ENCODE peak calls at places on chromosomes 13 and 19, in six cellular contexts. G is HCT116, R is endothelial cell of umbilical vein, Z is stomach, W is GM12878, I is transverse colon. K is an unnamed sample.

GRCh38 chr19:42140125-42140754 is 8.0 kb upstream of the POU2F2 start:
- DNase-seq in G (no peak), R (peak), Z (peak), W (no peak), I (peak), K (no peak)

GRCh38 chr19:1045247-1045603 is 5.3 kb downstream of the ABCA7 start:
- DNase-seq in G (peak), R (no peak), Z (peak), W (no peak), I (peak), K (no peak)

GRCh38 chr13:86020350-86021002 is 221.3 kb upstream of the SLITRK6 start:
- DNase-seq in G (no peak), R (no peak), Z (no peak), W (no peak), I (no peak), K (no peak)

GRCh38 chr19:14116525-14116917 is 1.0 kb downstream of the PRKACA start:
- DNase-seq in G (no peak), R (no peak), Z (no peak), W (no peak), I (no peak), K (no peak)

GRCh38 chr13:100497394-100497793 is 91.2 kb downstream of the GGACT start:
- DNase-seq in G (no peak), R (peak), Z (no peak), W (no peak), I (no peak), K (no peak)

GRCh38 chr13:114310961-114311360 is 3.3 kb upstream of the CHAMP1 start:
- DNase-seq in G (no peak), R (no peak), Z (no peak), W (no peak), I (no peak), K (no peak)

GRCh38 chr19:49888478-49888901 is 8.2 kb downstream of the IL4I1 start:
- DNase-seq in G (no peak), R (no peak), Z (no peak), W (no peak), I (no peak), K (no peak)

GRCh38 chr13:30371649-30372265 is 50.5 kb upstream of the UBE2L5 start:
- DNase-seq in G (peak), R (peak), Z (peak), W (peak), I (peak), K (no peak)

GRCh38 chr13:33728271-33729037 is 89.5 kb upstream of the RFC3 start:
- DNase-seq in G (no peak), R (peak), Z (no peak), W (peak), I (peak), K (peak)

GRCh38 chr13:20395061-20395916 is 130.4 kb downstream of the CRYL1 start:
- DNase-seq in G (no peak), R (no peak), Z (peak), W (no peak), I (no peak), K (no peak)

GRCh38 chr13:96837809-96838208 is 156.5 kb downstream of the OXGR1 start:
- DNase-seq in G (no peak), R (no peak), Z (no peak), W (no peak), I (no peak), K (no peak)

GRCh38 chr13:23558675-23559536 is 11.3 kb upstream of the TNFRSF19 start:
- DNase-seq in G (peak), R (peak), Z (peak), W (no peak), I (no peak), K (peak)

GRCh38 chr19:6765738-6766356 is 1.4 kb downstream of the SH2D3A start:
- DNase-seq in G (peak), R (no peak), Z (peak), W (no peak), I (peak), K (peak)
- TF ChIP-seq POLR2A in G (no peak), R (no peak), Z (no peak), W (no peak), I (peak), K (no peak)

DNA sequence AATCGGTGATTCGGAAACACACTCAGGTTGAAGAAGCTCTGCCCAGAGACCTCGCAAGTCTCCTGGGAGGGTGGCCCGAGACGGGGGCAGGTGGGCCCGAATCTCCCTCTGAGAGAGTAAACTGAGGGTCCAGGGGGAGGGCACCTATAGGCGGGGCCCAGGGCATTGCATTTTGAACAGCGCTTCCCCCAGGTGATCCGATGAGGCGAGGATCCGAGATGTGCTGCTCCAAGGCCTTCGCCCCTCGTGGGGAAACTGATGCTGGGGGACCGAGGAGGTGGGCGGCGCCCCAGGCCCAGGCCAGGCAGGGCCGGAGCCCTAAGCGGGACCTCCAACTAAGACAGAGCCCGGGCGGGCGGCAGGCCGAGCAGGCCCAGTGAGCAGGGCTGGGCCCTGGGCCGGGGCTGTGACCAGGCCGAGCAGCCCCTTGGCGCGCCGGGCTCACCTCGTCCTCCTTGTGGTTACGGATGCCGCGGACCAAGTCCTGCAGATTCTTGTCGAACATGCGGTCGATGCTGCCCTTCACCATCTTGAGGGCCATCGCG is 500 bp downstream of the AP3D1 start:
- DNase-seq in G (no peak), R (peak), Z (no peak), W (no peak), I (peak), K (peak)
- TF ChIP-seq POLR2AphosphoS5 in G (no peak), R (no peak), Z (no peak), W (peak), I (no peak), K (no peak)

GRCh38 chr19:17303940-17304267 is 679 bp upstream of the ABHD8 start:
- DNase-seq in G (no peak), R (no peak), Z (no peak), W (no peak), I (no peak), K (no peak)

GRCh38 chr19:17306285-17306714 is 628 bp downstream of the MRPL34 start:
- DNase-seq in G (no peak), R (no peak), Z (no peak), W (no peak), I (no peak), K (no peak)

GRCh38 chr19:17304386-17305047 is 1.2 kb upstream of the MRPL34 start:
- DNase-seq in G (no peak), R (no peak), Z (no peak), W (no peak), I (no peak), K (no peak)

GRCh38 chr19:17305211-17305516 is 508 bp upstream of the MRPL34 start:
- DNase-seq in G (no peak), R (no peak), Z (no peak), W (no peak), I (no peak), K (no peak)

GRCh38 chr19:17305517-17306284 is at the start of gene MRPL34:
- DNase-seq in G (peak), R (peak), Z (peak), W (peak), I (peak), K (peak)
- TF ChIP-seq POLR2A in G (peak), R (peak), Z (no peak), W (peak), I (peak), K (no peak)

GRCh38 chr19:34480971-34481821 is at the start of gene WTIP:
- DNase-seq in G (peak), R (peak), Z (peak), W (no peak), I (peak), K (peak)
- TF ChIP-seq POLR2AphosphoS5 in G (peak), R (peak), Z (peak), W (no peak), I (no peak), K (peak)

DNA sequence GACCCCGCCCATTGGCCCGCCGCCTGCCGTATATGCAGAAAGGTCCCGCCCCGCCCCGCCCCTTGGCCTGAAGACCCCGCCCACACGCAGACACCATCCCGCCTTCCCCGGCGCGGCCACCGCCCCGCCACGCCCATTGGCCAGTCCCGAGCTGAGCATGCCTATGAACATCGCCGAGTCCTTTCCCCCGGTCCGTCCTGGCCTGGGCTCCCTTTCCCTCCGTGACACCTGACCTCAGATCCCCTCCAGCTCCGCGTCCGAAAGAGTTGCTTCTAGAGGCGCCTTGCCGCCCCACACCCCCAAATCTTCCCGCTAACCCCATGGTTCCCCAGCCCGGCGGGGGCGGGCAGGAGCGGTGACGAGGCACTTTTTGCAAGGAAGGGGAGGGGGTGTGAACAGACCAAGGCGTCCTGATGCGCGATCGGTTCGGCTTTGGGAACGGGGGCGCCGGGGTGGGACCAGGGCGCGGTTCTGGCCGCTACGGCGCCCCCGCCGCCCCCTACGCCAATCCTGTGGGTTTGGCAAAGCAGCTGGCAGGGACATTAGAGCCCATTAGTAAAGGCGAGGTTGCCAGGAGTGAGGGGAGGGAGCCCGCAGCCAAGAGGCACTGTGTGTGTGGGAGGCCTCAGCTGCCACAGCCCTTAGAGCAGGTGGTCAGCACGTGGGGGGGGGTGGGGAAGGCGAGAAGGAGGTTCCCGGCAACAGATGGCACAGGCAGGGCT is 409 bp upstream of the NUMBL start:
- DNase-seq in G (peak), R (peak), Z (peak), W (peak), I (peak), K (peak)
- TF ChIP-seq POLR2A in G (no peak), R (peak), Z (no peak), W (peak), I (peak), K (peak)

DNA sequence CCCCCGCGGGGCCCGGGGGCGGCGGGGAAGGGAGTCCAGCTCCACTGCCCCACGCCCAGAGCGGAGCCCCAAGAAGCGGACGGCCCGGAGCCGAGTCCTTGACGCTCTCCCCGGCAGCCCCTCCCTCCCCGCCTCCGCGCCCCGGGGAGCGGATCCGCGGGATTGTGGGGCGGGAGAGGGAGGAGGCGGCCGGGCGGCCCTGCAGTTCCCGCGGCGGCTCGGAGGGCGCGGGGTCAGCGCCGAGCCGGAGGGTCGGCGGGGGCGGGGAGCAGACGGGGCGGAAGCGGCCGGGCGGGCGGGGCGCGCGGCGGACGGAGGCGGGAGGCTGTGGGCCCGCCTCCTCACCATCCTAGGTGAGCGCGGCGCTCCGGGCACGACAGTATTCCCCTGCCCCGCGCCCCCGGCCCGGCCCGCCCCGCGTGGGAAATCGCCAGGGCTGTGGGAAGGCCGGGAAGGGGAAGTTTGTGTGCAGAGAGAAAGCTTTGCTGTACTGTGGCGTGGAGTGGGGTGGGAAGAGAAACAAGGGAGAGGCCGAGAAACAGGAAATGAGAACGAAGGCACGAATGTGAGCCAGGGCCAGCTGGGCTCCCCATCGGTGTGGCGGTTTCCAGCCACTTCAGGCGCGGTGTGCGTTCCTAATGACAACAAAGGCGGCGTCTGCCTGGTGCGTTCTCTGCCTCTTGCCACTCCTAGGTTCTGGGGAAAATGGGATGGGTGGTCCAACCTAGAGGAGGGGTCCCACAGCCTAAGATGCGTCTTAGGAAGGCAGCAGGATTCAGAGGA is 1.3 kb upstream of the KLF12 start:
- DNase-seq in G (no peak), R (peak), Z (peak), W (peak), I (peak), K (peak)
- TF ChIP-seq POLR2AphosphoS5 in G (peak), R (peak), Z (no peak), W (no peak), I (peak), K (no peak)

GRCh38 chr19:10554760-10555612 is 10.8 kb downstream of the KRI1 start:
- DNase-seq in G (no peak), R (no peak), Z (no peak), W (no peak), I (no peak), K (peak)

GRCh38 chr19:10553943-10554381 is 10.3 kb downstream of the ATG4D start:
- DNase-seq in G (no peak), R (no peak), Z (peak), W (peak), I (peak), K (peak)

GRCh38 chr19:10555613-10555979 is 10.2 kb downstream of the KRI1 start:
- DNase-seq in G (no peak), R (no peak), Z (no peak), W (no peak), I (no peak), K (no peak)

GRCh38 chr19:10560154-10560553 is 5.7 kb downstream of the KRI1 start:
- DNase-seq in G (no peak), R (no peak), Z (no peak), W (no peak), I (no peak), K (no peak)

GRCh38 chr19:10557603-10558197 is 8.1 kb downstream of the KRI1 start:
- DNase-seq in G (no peak), R (no peak), Z (no peak), W (no peak), I (no peak), K (no peak)
- TF ChIP-seq POLR2A in G (no peak), R (no peak), Z (no peak), W (peak), I (no peak), K (no peak)

GRCh38 chr19:21568816-21569496 is 63.6 kb downstream of the ZNF429 start:
- DNase-seq in G (no peak), R (no peak), Z (peak), W (no peak), I (peak), K (peak)
- TF ChIP-seq POLR2AphosphoS5 in G (no peak), R (no peak), Z (no peak), W (no peak), I (peak), K (peak)

GRCh38 chr13:43583331-43583730 is 203.4 kb downstream of the ENOX1 start:
- DNase-seq in G (no peak), R (no peak), Z (no peak), W (no peak), I (no peak), K (no peak)
- TF ChIP-seq POLR2A in G (no peak), R (no peak), Z (no peak), W (no peak), I (no peak), K (no peak)

DNA sequence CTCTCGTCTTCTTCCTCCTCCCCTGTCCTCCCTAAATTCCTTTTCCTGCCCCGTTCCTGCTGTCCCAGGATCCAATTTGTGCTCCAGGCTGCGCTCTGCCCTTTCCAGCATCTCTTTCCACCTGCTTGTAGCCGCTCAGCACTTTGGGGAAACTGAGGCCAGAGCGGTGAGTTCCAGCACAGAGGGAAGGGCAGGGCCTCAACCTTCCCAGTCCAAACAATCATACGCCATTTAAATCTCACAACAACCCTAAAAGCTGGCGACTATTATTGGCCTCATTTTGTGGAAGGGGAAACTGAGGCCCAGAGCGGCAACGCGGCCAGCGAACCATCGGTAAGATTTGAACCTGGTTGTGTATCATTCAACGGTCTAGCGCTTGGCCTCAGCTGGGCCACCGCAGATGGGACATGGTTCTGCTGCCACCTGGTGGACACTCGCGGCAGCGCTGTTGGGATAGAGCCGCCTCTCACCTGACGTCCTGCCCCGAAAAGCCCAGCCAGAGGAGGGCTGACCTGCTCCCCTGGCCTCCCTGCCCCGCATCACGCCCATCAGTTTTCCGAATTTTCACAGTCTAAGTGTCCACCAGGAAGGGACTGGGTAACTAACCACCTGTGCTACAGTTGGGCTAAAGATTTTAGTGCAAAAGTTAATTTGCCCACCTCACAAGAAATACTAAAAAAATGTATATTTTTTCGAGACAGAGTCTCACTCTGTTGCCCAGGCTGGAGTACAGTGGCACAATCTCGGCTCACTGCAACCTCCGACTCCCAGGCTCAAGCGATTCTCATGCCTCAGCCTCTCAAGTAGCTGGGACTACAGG is 4.2 kb upstream of the RPL18A start:
- DNase-seq in G (peak), R (peak), Z (peak), W (peak), I (peak), K (peak)
- TF ChIP-seq POLR2AphosphoS5 in G (no peak), R (no peak), Z (peak), W (no peak), I (no peak), K (peak)

K was measured in breast epithelium.